ENCODE peak calls at places on chromosomes 1 and 21, in five cellular contexts. Q is cardiac fibroblast; A is CD8-positive, alpha-beta T cell; W is GM10248; C is RWPE1. X is an unnamed sample.

GRCh38 chr1:154663656-154664055 is 55.7 kb upstream of the ADAR start:
- DNase-seq in Q (peak), A (no peak), W (no peak), C (no peak), X (no peak)

GRCh38 chr21:43300496-43301423 is 126.2 kb downstream of the SIK1 start:
- DNase-seq in Q (peak), A (no peak), W (no peak), C (peak), X (no peak)

GRCh38 chr1:169484683-169485426 is 889 bp downstream of the SLC19A2 start:
- DNase-seq in Q (peak), A (no peak), W (peak), C (peak), X (no peak)

GRCh38 chr1:81391100-81391828 is 409.5 kb upstream of the ADGRL2 start:
- DNase-seq in Q (no peak), A (no peak), W (no peak), C (no peak), X (no peak)

GRCh38 chr1:154961207-154961496 is 430 bp downstream of the PYGO2 start:
- DNase-seq in Q (no peak), A (no peak), W (no peak), C (no peak), X (no peak)

GRCh38 chr1:71565267-71565666 is 484.4 kb upstream of the ZRANB2 start:
- DNase-seq in Q (no peak), A (no peak), W (no peak), C (no peak), X (peak)

GRCh38 chr1:39524591-39525365 is 33.3 kb downstream of the BMP8A start:
- DNase-seq in Q (no peak), A (no peak), W (no peak), C (no peak), X (no peak)

GRCh38 chr1:197841828-197842573 is 60.4 kb upstream of the C1orf53 start:
- DNase-seq in Q (no peak), A (no peak), W (no peak), C (no peak), X (no peak)

GRCh38 chr1:198040880-198041279 is 115.9 kb upstream of the NEK7 start:
- DNase-seq in Q (no peak), A (no peak), W (no peak), C (no peak), X (no peak)

GRCh38 chr21:44020551-44020950 is 8.4 kb downstream of the TRAPPC10 start:
- DNase-seq in Q (no peak), A (no peak), W (no peak), C (no peak), X (no peak)

GRCh38 chr21:45639206-45640000 is 4.1 kb upstream of the PCBP3 start:
- DNase-seq in Q (no peak), A (no peak), W (no peak), C (no peak), X (no peak)

GRCh38 chr1:184283999-184284398 is 102.8 kb upstream of the C1orf21 start:
- DNase-seq in Q (peak), A (no peak), W (no peak), C (no peak), X (peak)

GRCh38 chr1:67089685-67090208 is 35.8 kb upstream of the SLC35D1 start:
- DNase-seq in Q (no peak), A (no peak), W (no peak), C (no peak), X (no peak)

GRCh38 chr1:196486346-196486745 is 121.9 kb downstream of the KCNT2 start:
- DNase-seq in Q (no peak), A (no peak), W (no peak), C (no peak), X (no peak)

GRCh38 chr1:32454726-32455125 is 10.1 kb upstream of the ZBTB8B start:
- DNase-seq in Q (peak), A (no peak), W (no peak), C (peak), X (no peak)

GRCh38 chr1:157006676-157007075 is 38.9 kb downstream of the ARHGEF11 start:
- DNase-seq in Q (no peak), A (no peak), W (no peak), C (no peak), X (no peak)

GRCh38 chr1:21913763-21914162 is 23.3 kb downstream of the HSPG2 start:
- DNase-seq in Q (no peak), A (no peak), W (no peak), C (no peak), X (no peak)

GRCh38 chr1:160834945-160835565 is 27.6 kb downstream of the CD244 start:
- DNase-seq in Q (peak), A (no peak), W (peak), C (peak), X (no peak)

GRCh38 chr1:44239961-44240371 is 26.7 kb downstream of the DMAP1 start:
- DNase-seq in Q (peak), A (no peak), W (no peak), C (no peak), X (no peak)

GRCh38 chr21:43880111-43880985 is 15.3 kb downstream of the AGPAT3 start:
- DNase-seq in Q (no peak), A (no peak), W (no peak), C (no peak), X (no peak)

GRCh38 chr1:115890618-115891017 is 49.7 kb upstream of the NHLH2 start:
- DNase-seq in Q (no peak), A (no peak), W (no peak), C (no peak), X (no peak)

GRCh38 chr1:44318097-44319088 is 36.7 kb downstream of the ERI3 start:
- DNase-seq in Q (peak), A (no peak), W (peak), C (peak), X (no peak)

GRCh38 chr1:81832573-81832972 is 31.8 kb downstream of the ADGRL2 start:
- DNase-seq in Q (peak), A (no peak), W (no peak), C (no peak), X (peak)

GRCh38 chr1:45009296-45009865 is 1.7 kb downstream of the HECTD3 start:
- DNase-seq in Q (no peak), A (no peak), W (no peak), C (no peak), X (no peak)

GRCh38 chr1:209823143-209824041 is 4.4 kb upstream of the UTP25 start:
- DNase-seq in Q (peak), A (no peak), W (peak), C (peak), X (no peak)

GRCh38 chr1:77316006-77316405 is 34.2 kb downstream of the AK5 start:
- DNase-seq in Q (peak), A (no peak), W (no peak), C (no peak), X (no peak)

GRCh38 chr1:113903496-113904291 is 905 bp downstream of the AP4B1 start:
- DNase-seq in Q (no peak), A (no peak), W (no peak), C (no peak), X (no peak)

DNA sequence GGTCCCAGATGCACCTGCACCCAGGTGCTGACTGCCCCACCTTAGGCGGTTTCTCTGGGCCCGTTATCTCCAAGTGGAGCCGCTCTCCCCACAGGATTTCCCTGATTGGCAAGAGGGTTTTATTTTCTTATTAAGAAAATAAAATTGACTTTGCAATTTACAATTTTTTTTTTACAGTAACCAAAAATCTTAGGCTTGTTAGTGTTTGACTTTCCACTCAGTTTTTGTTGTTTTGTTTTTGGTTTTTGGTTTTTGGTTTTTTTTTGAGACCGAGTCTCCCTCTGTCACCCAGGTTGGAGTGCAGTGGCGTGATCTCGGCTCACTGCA is 4.8 kb upstream of the CCDC27 start:
- DNase-seq in Q (no peak), A (no peak), W (no peak), C (no peak), X (no peak)
- TF ChIP-seq CTCF in Q (no peak), A (no peak), W (no peak), C (no peak), X (no peak)

GRCh38 chr1:108708726-108709660 is 3.7 kb upstream of the FNDC7 start:
- DNase-seq in Q (peak), A (peak), W (no peak), C (no peak), X (no peak)
- TF ChIP-seq CTCF in Q (peak), A (peak), W (peak), C (no peak), X (no peak)

DNA sequence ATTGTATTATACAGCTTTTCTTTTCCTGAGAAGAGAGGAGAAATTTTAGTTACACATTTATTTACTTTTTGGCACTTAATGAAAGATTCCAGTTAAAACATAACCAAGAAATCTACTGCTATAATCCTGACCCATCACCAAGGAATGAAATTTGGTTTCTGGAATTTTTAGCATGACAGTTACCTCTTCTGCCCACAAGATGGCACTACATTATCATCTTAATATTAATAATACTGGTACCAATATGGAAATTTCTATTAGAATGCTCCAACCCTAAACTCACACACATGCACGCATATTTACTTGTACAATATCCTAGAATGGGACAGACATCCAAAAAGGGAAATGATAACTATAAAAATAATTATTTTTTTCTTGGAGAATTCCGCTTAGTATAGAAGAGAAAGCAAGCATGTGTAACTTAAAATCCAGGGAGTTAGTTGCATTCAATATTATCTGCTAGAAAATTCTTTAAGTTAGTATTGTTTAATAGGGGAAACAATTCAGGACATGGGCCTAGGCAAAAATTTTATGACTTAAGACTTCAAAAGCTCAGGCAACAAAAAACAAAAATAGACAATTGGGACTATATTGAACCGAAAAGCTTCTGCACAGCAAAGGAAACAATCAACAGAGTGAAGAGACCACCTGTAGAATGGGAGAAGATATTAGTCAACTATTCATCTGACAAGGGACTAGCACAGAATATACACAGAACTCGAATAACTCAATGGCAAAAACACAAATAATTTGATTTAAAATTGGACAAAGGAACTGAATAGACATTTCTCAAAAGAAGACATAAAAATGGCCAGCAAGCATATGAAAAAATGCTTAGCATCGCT is 37.4 kb downstream of the MAP3K21 start:
- DNase-seq in Q (peak), A (no peak), W (peak), C (peak), X (no peak)
- TF ChIP-seq CTCF in Q (peak), A (peak), W (peak), C (peak), X (peak)

GRCh38 chr1:13523780-13524477 is 10.1 kb upstream of the LRRC38 start:
- DNase-seq in Q (no peak), A (no peak), W (no peak), C (no peak), X (no peak)
- TF ChIP-seq CTCF in Q (no peak), A (no peak), W (no peak), C (no peak), X (no peak)

GRCh38 chr1:151164732-151165280 is 896 bp downstream of the LYSMD1 start:
- DNase-seq in Q (peak), A (no peak), W (no peak), C (no peak), X (no peak)

GRCh38 chr1:151167116-151167515 is 1.2 kb downstream of the SCNM1 start:
- DNase-seq in Q (no peak), A (no peak), W (no peak), C (no peak), X (no peak)

GRCh38 chr1:151165738-151166505 is at the start of the genes LYSMD1 and SCNM1:
- DNase-seq in Q (peak), A (peak), W (peak), C (peak), X (peak)

GRCh38 chr1:151166506-151166956 is 587 bp downstream of the SCNM1 start:
- DNase-seq in Q (peak), A (no peak), W (no peak), C (peak), X (no peak)

GRCh38 chr1:151165281-151165737 is 393 bp downstream of the LYSMD1 start:
- DNase-seq in Q (peak), A (no peak), W (no peak), C (peak), X (no peak)
- TF ChIP-seq CTCF in Q (no peak), A (no peak), W (no peak), C (no peak), X (peak)

X was measured in AG09319.